ENCODE peak calls at places on chromosome 3, in four cellular contexts. Q is AG10803, M is ascending aorta, V is fibroblast of lung. X is an unnamed sample.
A peak's percentile ranks its signal among the peaks of the same experiment; 100 is the strongest.

GRCh38 chr3:75224419-75224818 is 439.7 kb upstream of the FRG2C start:
- DNase-seq in Q (no peak), M (no peak), V (peak; percentile 2), X (no peak)

GRCh38 chr3:159840900-159841299 is 147.7 kb upstream of the IL12A start:
- DNase-seq in Q (peak; percentile 26), M (no peak), V (no peak), X (no peak)

GRCh38 chr3:37993067-37993809 is 2.7 kb downstream of the VILL start:
- DNase-seq in Q (no peak), M (no peak), V (no peak), X (no peak)

GRCh38 chr3:156561533-156561932 is 6.6 kb upstream of the SSR3 start:
- DNase-seq in Q (no peak), M (no peak), V (no peak), X (no peak)

GRCh38 chr3:42647821-42648459 is 5.6 kb upstream of the ZBTB47 start:
- DNase-seq in Q (no peak), M (no peak), V (no peak), X (no peak)

GRCh38 chr3:52845691-52846426 is 11.0 kb upstream of the MUSTN1 start:
- DNase-seq in Q (no peak), M (no peak), V (no peak), X (no peak)

GRCh38 chr3:132222868-132223538 is 94.2 kb upstream of the ACP3 start:
- DNase-seq in Q (no peak), M (no peak), V (no peak), X (no peak)

GRCh38 chr3:130963878-130964277 is 62.7 kb downstream of the ASTE1 start:
- DNase-seq in Q (peak; percentile 89), M (no peak), V (peak; percentile 99), X (peak; percentile 95)

GRCh38 chr3:126252373-126252772 is 72.0 kb upstream of the ALDH1L1 start:
- DNase-seq in Q (no peak), M (no peak), V (no peak), X (no peak)

GRCh38 chr3:69998759-69999158 is 774 bp upstream of the SAMMSON start:
- DNase-seq in Q (no peak), M (no peak), V (no peak), X (no peak)

GRCh38 chr3:138009476-138010272 is at the start of gene CLDN18:
- DNase-seq in Q (no peak), M (no peak), V (peak; percentile 76), X (no peak)

GRCh38 chr3:119304201-119304713 is 10.1 kb downstream of the ARHGAP31 start:
- DNase-seq in Q (peak; percentile 83), M (no peak), V (peak; percentile 85), X (no peak)

GRCh38 chr3:136731274-136731884 is 20.8 kb downstream of the STAG1 start:
- DNase-seq in Q (no peak), M (no peak), V (peak; percentile 17), X (no peak)

GRCh38 chr3:14275962-14276909 is 97.6 kb downstream of the LSM3 start:
- DNase-seq in Q (no peak), M (no peak), V (no peak), X (no peak)

GRCh38 chr3:124927454-124928079 is 7.0 kb downstream of the MUC13 start:
- DNase-seq in Q (no peak), M (no peak), V (peak; percentile 24), X (no peak)

GRCh38 chr3:193680220-193680619 is 87.2 kb downstream of the OPA1 start:
- DNase-seq in Q (peak; percentile 11), M (no peak), V (peak; percentile 64), X (no peak)

GRCh38 chr3:71217640-71218222 is 365.8 kb downstream of the FOXP1 start:
- DNase-seq in Q (no peak), M (no peak), V (no peak), X (no peak)

GRCh38 chr3:13266651-13267347 is 153.3 kb downstream of the NUP210 start:
- DNase-seq in Q (no peak), M (no peak), V (no peak), X (no peak)

GRCh38 chr3:28922376-28922775 is 358.5 kb upstream of the RBMS3 start:
- DNase-seq in Q (no peak), M (no peak), V (no peak), X (no peak)

GRCh38 chr3:53113293-53114010 is 16.8 kb downstream of the RFT1 start:
- DNase-seq in Q (no peak), M (no peak), V (no peak), X (no peak)

GRCh38 chr3:67647390-67647878 is 7.0 kb downstream of the SUCLG2 start:
- DNase-seq in Q (peak; percentile 99), M (no peak), V (peak; percentile 99), X (peak; percentile 92)

DNA sequence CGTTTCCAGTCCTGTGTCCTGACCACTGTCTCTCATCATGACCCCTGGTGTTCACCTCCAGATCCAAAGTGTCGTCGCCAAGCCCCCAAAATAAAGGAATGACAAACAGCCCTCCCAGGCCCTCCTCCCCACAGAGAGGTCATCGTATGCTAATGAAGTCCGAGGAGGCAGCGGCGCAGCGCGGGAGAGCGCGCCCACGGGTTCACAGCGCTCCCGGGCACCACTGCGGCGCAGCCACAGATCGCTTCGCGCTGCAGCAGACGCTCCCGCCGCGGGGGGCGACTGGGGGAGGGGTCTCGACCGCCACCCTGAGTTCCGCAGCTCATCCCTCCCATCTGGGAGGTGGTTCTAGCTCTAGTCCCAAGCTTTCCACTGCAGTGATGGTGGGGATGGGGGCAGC is 1.3 kb downstream of the DGKG start:
- DNase-seq in Q (no peak), M (no peak), V (no peak), X (no peak)
- H3K4me3 ChIP-seq in Q (no peak overlapping the region), M (peak overlapping the region; percentile 84), V (no peak overlapping the region), X (no peak overlapping the region)

GRCh38 chr3:44918087-44918486 is 43.7 kb downstream of the TGM4 start:
- DNase-seq in Q (no peak), M (no peak), V (no peak), X (no peak)

GRCh38 chr3:44913868-44914468 is 39.6 kb downstream of the TGM4 start:
- DNase-seq in Q (peak; percentile 67), M (no peak), V (peak; percentile 49), X (no peak)

GRCh38 chr3:44915702-44916438 is 41.5 kb downstream of the TGM4 start:
- DNase-seq in Q (peak; percentile 17), M (no peak), V (no peak), X (no peak)

GRCh38 chr3:44918581-44918980 is 44.2 kb downstream of the TGM4 start:
- DNase-seq in Q (no peak), M (no peak), V (no peak), X (no peak)

GRCh38 chr3:44914936-44915335 is 40.5 kb downstream of the TGM4 start:
- DNase-seq in Q (no peak), M (no peak), V (no peak), X (no peak)
- TF ChIP-seq CTCF in Q (peak; percentile 50), M (no peak), V (peak; percentile 40), X (peak; percentile 32)

GRCh38 chr3:79467721-79468120 is 300.1 kb downstream of the ROBO1 start:
- DNase-seq in Q (no peak), M (no peak), V (peak; percentile 23), X (no peak)
- H3K4me3 ChIP-seq in Q (no peak overlapping the region), M (no peak overlapping the region), V (no peak overlapping the region), X (no peak overlapping the region)

DNA sequence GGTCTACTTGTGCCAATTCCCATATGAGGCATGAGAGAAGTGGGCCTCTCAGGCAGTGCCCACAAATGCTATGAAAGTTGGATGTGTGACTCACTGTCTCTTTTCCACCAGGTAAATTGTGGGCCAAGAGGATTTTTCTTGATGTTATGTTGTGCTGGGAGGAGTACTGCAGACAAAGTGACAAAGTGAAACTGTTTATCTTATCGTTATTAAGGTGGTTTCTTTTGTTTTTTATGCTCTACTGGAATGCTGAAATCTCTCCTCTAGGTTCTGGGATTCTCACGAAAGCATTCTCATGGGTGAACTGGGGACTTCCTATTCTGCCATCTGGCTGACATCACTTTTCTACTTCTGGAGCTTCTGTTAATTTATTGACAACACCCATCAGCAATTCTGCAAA is 919.6 kb upstream of the EPHA6 start:
- DNase-seq in Q (no peak), M (no peak), V (no peak), X (no peak)
- TF ChIP-seq CTCF in Q (no peak), M (no peak), V (no peak), X (no peak)

GRCh38 chr3:19888428-19889152 is 45.4 kb downstream of the EFHB start:
- DNase-seq in Q (no peak), M (no peak), V (no peak), X (no peak)
- H3K4me3 ChIP-seq in Q (peak overlapping the region; percentile 21), M (peak overlapping the region; percentile 40), V (peak overlapping the region; percentile 22), X (peak overlapping the region; percentile 13)

GRCh38 chr3:49656541-49657112 is 17.5 kb upstream of the APEH start:
- DNase-seq in Q (no peak), M (no peak), V (no peak), X (no peak)
- TF ChIP-seq CTCF in Q (peak; percentile 14), M (no peak), V (no peak), X (peak; percentile 27)

DNA sequence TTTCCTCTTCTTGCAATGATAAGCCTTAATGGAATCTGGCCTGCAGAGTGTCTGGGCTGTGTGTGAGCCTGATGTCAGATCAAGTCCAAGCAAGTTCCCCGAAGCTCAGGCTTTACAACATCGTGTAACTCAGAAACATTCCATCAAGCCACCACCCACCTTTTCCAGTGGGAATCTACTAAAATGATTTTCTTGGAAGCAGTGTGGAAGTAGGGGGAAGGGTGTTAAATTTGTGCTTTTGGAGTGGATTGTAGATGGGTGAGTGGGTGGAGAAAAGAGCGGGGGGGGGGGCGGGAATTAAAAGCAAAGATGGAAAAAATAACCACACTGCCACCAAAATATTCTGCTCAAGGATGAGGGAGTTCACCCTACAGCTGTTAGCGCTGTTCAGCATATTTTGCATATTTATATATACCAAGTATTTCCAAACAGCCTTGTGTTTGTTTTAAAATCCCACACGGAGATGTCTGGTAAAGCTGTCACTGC is 53.6 kb downstream of the VGLL3 start:
- DNase-seq in Q (peak; percentile 99), M (no peak), V (peak; percentile 94), X (peak; percentile 94)
- H3K4me3 ChIP-seq in Q (no peak overlapping the region), M (no peak overlapping the region), V (no peak overlapping the region), X (no peak overlapping the region)

DNA sequence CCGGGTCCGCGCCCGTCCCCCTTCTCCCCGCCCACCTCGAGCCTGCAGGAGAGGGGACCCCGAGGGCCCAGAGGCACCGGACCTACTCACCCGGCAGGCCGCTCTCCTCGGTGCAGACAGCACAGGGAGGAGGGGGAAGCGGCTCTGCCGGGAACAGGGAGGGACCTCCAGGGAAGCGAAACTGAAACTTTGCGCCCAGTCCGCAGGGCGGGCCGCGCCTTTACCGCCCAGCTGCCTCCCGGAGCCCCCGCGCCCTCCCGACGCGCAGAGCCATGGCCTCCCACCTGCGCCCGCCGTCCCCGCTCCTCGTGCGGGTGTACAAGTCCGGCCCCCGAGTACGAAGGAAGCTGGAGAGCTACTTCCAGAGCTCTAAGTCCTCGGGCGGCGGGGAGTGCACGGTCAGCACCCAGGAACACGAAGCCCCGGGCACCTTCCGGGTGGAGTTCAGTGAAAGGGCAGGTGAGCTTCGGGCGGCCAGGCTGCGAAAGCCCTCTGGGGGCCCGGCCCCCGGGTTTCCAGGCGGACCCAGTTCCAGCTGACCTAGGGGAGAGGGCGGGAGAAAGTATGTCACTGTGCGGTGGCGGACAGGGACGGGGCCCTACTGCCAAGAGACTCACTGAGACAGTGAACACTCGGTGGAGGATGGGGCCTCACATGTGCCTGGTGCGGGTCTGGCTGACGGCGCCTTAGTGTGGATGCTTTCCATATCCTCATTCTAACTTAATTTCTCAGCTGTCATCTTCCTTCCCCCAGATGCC is at the start of the genes DTX3L and PARP9:
- DNase-seq in Q (peak; percentile 76), M (peak; percentile 29), V (peak; percentile 81), X (peak; percentile 43)
- TF ChIP-seq CTCF in Q (no peak), M (no peak), V (no peak), X (no peak)

GRCh38 chr3:10251006-10251405 is 2.7 kb downstream of the TATDN2 start:
- DNase-seq in Q (no peak), M (no peak), V (no peak), X (no peak)
- H3K4me3 ChIP-seq in Q (no peak overlapping the region), M (peak overlapping the region; percentile 98), V (no peak overlapping the region), X (no peak overlapping the region)